ENCODE peak calls at places on chromosomes 2 and 18, in seven cellular contexts. U is spleen, W is GM12892, S is HL-60, O is transverse colon, J is GM23338, V is stomach. K is an unnamed sample.
A peak's percentile ranks its signal among the peaks of the same experiment; 100 is the strongest.

GRCh38 chr2:129167456-129167855 is 812.0 kb upstream of the RAB6C start:
- DNase-seq in V (no peak), S (no peak), W (no peak), J (no peak), U (no peak), O (no peak), K (no peak)

GRCh38 chr2:118443596-118443995 is 355.3 kb downstream of the INSIG2 start:
- DNase-seq in W (no peak), J (no peak), S (no peak), O (no peak), V (no peak), U (no peak), K (no peak)

GRCh38 chr2:91975130-91975491 is 2896.1 kb upstream of the TEKT4 start:
- DNase-seq in W (no peak), S (no peak), U (peak; percentile 67), V (no peak), J (no peak), O (no peak), K (no peak)

GRCh38 chr2:98883780-98884211 is 52.2 kb downstream of the CRACDL start:
- DNase-seq in O (no peak), U (peak; percentile 41), V (no peak), J (no peak), S (no peak), W (no peak), K (no peak)

GRCh38 chr2:9138507-9139085 is 68.0 kb upstream of the ASAP2 start:
- DNase-seq in J (peak; percentile 87), W (no peak), O (no peak), S (no peak), U (peak; percentile 65), V (no peak), K (no peak)

GRCh38 chr18:36675076-36675475 is 153.7 kb downstream of the TPGS2 start:
- DNase-seq in V (no peak), W (no peak), J (no peak), S (no peak), U (no peak), O (no peak), K (no peak)

GRCh38 chr2:159961005-159961404 is 101.4 kb downstream of the PLA2R1 start:
- DNase-seq in J (no peak), S (no peak), W (no peak), U (no peak), V (no peak), O (no peak), K (no peak)

GRCh38 chr2:203583696-203584095 is 48.6 kb upstream of the RAPH1 start:
- DNase-seq in S (no peak), J (no peak), W (no peak), O (peak; percentile 19), U (no peak), V (no peak), K (no peak)

GRCh38 chr2:224023188-224023587 is 15.9 kb downstream of the SERPINE2 start:
- DNase-seq in V (no peak), O (no peak), S (no peak), U (no peak), J (no peak), W (no peak), K (no peak)
- TF ChIP-seq POLR2AphosphoS5 in V (no peak), O (no peak), S (no peak), U (no peak), J (no peak), W (no peak), K (no peak)

GRCh38 chr2:223087466-223087865 is 35.5 kb downstream of the KCNE4 start:
- DNase-seq in W (no peak), S (no peak), O (no peak), J (no peak), U (no peak), V (no peak), K (no peak)

GRCh38 chr2:223086360-223086981 is 34.5 kb downstream of the KCNE4 start:
- DNase-seq in S (no peak), J (no peak), W (no peak), O (no peak), U (no peak), V (no peak), K (no peak)

GRCh38 chr2:223082701-223083100 is 30.7 kb downstream of the KCNE4 start:
- DNase-seq in J (no peak), O (no peak), W (no peak), S (no peak), U (no peak), V (no peak), K (no peak)

GRCh38 chr2:223083402-223084070 is 31.5 kb downstream of the KCNE4 start:
- DNase-seq in S (no peak), O (no peak), J (no peak), W (no peak), U (no peak), V (no peak), K (no peak)

GRCh38 chr2:223084873-223085272 is 32.9 kb downstream of the KCNE4 start:
- DNase-seq in V (no peak), S (no peak), W (no peak), O (no peak), U (no peak), J (peak; percentile 15), K (no peak)
- TF ChIP-seq POLR2AphosphoS5 in V (no peak), S (no peak), W (no peak), O (peak; percentile 15), U (no peak), J (no peak), K (no peak)

GRCh38 chr2:120012771-120013568 is at the start of gene EPB41L5:
- DNase-seq in S (peak; percentile 81), W (peak; percentile 84), O (peak; percentile 94), V (peak; percentile 95), J (peak; percentile 97), U (peak; percentile 97), K (peak; percentile 98)
- TF ChIP-seq POLR2AphosphoS5 in S (no peak), W (no peak), O (peak; percentile 55), V (no peak), J (peak; percentile 91), U (peak; percentile 73), K (peak; percentile 5)

GRCh38 chr18:48139427-48140347 is 209.2 kb upstream of the SMAD2 start:
- DNase-seq in J (peak; percentile 5), W (no peak), U (peak; percentile 71), V (peak; percentile 92), S (no peak), O (peak; percentile 93), K (peak; percentile 82)
- TF ChIP-seq POLR2AphosphoS5 in J (no peak), W (no peak), U (peak; percentile 37), V (no peak), S (no peak), O (no peak), K (no peak)

GRCh38 chr2:54561010-54561409 is 104.9 kb downstream of the SPTBN1 start:
- DNase-seq in V (no peak), W (no peak), O (no peak), J (no peak), U (no peak), S (no peak), K (no peak)

GRCh38 chr2:54558976-54559410 is 102.9 kb downstream of the SPTBN1 start:
- DNase-seq in J (peak; percentile 62), U (no peak), V (no peak), W (no peak), O (no peak), S (no peak), K (peak; percentile 37)

GRCh38 chr2:54560146-54560881 is 104.2 kb downstream of the SPTBN1 start:
- DNase-seq in J (peak; percentile 40), U (peak; percentile 82), S (peak; percentile 70), V (no peak), W (no peak), O (peak; percentile 69), K (peak; percentile 53)

GRCh38 chr2:54558188-54558975 is 102.3 kb downstream of the SPTBN1 start:
- DNase-seq in S (peak; percentile 85), W (no peak), O (peak; percentile 84), J (peak; percentile 90), U (peak; percentile 93), V (peak; percentile 84), K (peak; percentile 75)

DNA sequence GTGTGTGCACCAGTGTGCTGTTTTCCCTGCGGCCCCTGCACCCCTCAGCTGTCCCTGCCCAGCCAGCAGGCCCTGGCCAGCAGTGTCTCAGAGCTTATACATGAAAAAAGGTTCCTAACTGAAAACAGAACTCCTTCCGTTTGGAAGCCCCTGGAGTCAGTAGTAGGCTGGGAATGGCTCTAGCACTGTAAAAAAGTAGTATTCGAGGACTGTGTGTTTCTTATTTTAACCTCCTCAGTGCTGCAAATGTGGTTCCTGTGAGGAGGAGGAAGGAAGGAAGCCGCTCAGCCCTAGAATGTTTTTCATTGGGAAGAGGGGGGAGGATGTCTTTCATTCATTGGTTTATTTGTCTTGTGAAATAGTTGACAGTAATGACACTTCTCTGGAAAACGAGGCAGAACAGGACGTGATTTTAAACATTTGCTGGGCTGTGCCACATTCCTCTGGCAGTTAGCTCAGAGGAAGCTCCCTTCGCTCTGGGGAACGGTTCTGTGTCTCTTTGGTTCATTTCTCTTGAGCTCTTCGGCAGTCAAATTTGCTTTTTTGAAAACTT is 103.5 kb downstream of the SPTBN1 start:
- DNase-seq in U (no peak), S (peak; percentile 66), J (peak; percentile 38), O (peak; percentile 48), W (no peak), V (no peak), K (peak; percentile 54)
- TF ChIP-seq POLR2AphosphoS5 in U (peak; percentile 34), S (peak; percentile 50), J (peak; percentile 29), O (peak; percentile 68), W (peak; percentile 55), V (peak; percentile 61), K (peak; percentile 79)

GRCh38 chr2:173434729-173435345 is 80.2 kb downstream of the CDCA7 start:
- DNase-seq in O (no peak), S (no peak), V (no peak), J (no peak), U (no peak), W (no peak), K (no peak)

GRCh38 chr2:173436088-173436487 is 81.4 kb downstream of the CDCA7 start:
- DNase-seq in W (no peak), U (no peak), V (no peak), J (no peak), O (no peak), S (no peak), K (no peak)

GRCh38 chr2:173435574-173435973 is 80.9 kb downstream of the CDCA7 start:
- DNase-seq in J (no peak), V (no peak), S (no peak), O (no peak), W (no peak), U (no peak), K (no peak)

GRCh38 chr2:173431191-173431590 is 76.5 kb downstream of the CDCA7 start:
- DNase-seq in U (no peak), S (no peak), J (peak; percentile 64), O (no peak), V (no peak), W (no peak), K (no peak)

GRCh38 chr2:173432049-173432754 is 77.5 kb downstream of the CDCA7 start:
- DNase-seq in O (no peak), U (no peak), V (no peak), J (no peak), W (no peak), S (peak; percentile 6), K (no peak)
- TF ChIP-seq POLR2AphosphoS5 in O (no peak), U (no peak), V (no peak), J (no peak), W (no peak), S (no peak), K (no peak)

GRCh38 chr2:111705711-111706323 is 178.2 kb downstream of the ANAPC1 start:
- DNase-seq in J (peak; percentile 84), W (peak; percentile 40), U (no peak), O (peak; percentile 54), V (no peak), S (peak; percentile 81), K (no peak)
- TF ChIP-seq POLR2AphosphoS5 in J (no peak), W (peak; percentile 20), U (no peak), O (no peak), V (no peak), S (peak; percentile 51), K (no peak)